ENCODE peak calls at places on chromosomes 1 and 21, in five cellular contexts. One of them, this sample, is unnamed.

GRCh38 chr1:3170566-3171453 is 101.8 kb downstream of the PRDM16 start:
- DNase-seq in psoas muscle: peak; percentile 56
- DNase-seq in pancreas: peak; percentile 94
- DNase-seq in GM23338: no peak
- DNase-seq in brain microvascular endothelial cell: peak; percentile 31
- DNase-seq in this sample: peak; percentile 79

GRCh38 chr1:43306688-43307457 is 6.1 kb downstream of the TIE1 start:
- DNase-seq in brain microvascular endothelial cell: no peak
- DNase-seq in psoas muscle: no peak
- DNase-seq in GM23338: no peak
- DNase-seq in pancreas: no peak
- DNase-seq in this sample: peak; percentile 49

GRCh38 chr1:50232271-50232670 is 123.6 kb downstream of the ELAVL4 start:
- DNase-seq in GM23338: no peak
- DNase-seq in pancreas: no peak
- DNase-seq in psoas muscle: no peak
- DNase-seq in brain microvascular endothelial cell: no peak
- DNase-seq in this sample: no peak

GRCh38 chr1:221845650-221846371 is 103.9 kb upstream of the DUSP10 start:
- DNase-seq in GM23338: no peak
- DNase-seq in brain microvascular endothelial cell: peak; percentile 68
- DNase-seq in pancreas: peak; percentile 64
- DNase-seq in psoas muscle: peak; percentile 39
- DNase-seq in this sample: no peak

GRCh38 chr21:44984428-44984791 is 44.6 kb downstream of the SLX9 start:
- DNase-seq in GM23338: no peak
- DNase-seq in pancreas: no peak
- DNase-seq in psoas muscle: no peak
- DNase-seq in brain microvascular endothelial cell: no peak
- DNase-seq in this sample: peak; percentile 43

GRCh38 chr1:70156529-70157120 is 48.8 kb downstream of the LRRC40 start:
- DNase-seq in GM23338: no peak
- DNase-seq in pancreas: no peak
- DNase-seq in brain microvascular endothelial cell: peak; percentile 58
- DNase-seq in psoas muscle: no peak
- DNase-seq in this sample: no peak

GRCh38 chr1:112516141-112516540 is 7.4 kb downstream of the WNT2B start:
- DNase-seq in GM23338: no peak
- DNase-seq in brain microvascular endothelial cell: no peak
- DNase-seq in pancreas: no peak
- DNase-seq in psoas muscle: no peak
- DNase-seq in this sample: no peak

GRCh38 chr1:182069028-182069466 is 7.5 kb upstream of the ZNF648 start:
- DNase-seq in psoas muscle: peak; percentile 51
- DNase-seq in GM23338: peak; percentile 89
- DNase-seq in pancreas: peak; percentile 85
- DNase-seq in brain microvascular endothelial cell: no peak
- DNase-seq in this sample: peak; percentile 74

GRCh38 chr1:225855503-225856285 is 26.5 kb downstream of the TMEM63A start:
- DNase-seq in pancreas: no peak
- DNase-seq in psoas muscle: no peak
- DNase-seq in GM23338: no peak
- DNase-seq in brain microvascular endothelial cell: no peak
- DNase-seq in this sample: peak; percentile 13

GRCh38 chr1:109163549-109163948 is 49.6 kb downstream of the ELAPOR1 start:
- DNase-seq in GM23338: no peak
- DNase-seq in psoas muscle: no peak
- DNase-seq in brain microvascular endothelial cell: no peak
- DNase-seq in pancreas: no peak
- DNase-seq in this sample: no peak

GRCh38 chr1:203051841-203052324 is 25.6 kb downstream of the PPFIA4 start:
- DNase-seq in psoas muscle: peak; percentile 69
- DNase-seq in pancreas: no peak
- DNase-seq in brain microvascular endothelial cell: no peak
- DNase-seq in GM23338: no peak
- DNase-seq in this sample: no peak

GRCh38 chr1:2602311-2602835 is 15.8 kb downstream of the PRXL2B start:
- DNase-seq in psoas muscle: no peak
- DNase-seq in pancreas: no peak
- DNase-seq in GM23338: no peak
- DNase-seq in brain microvascular endothelial cell: no peak
- DNase-seq in this sample: no peak

GRCh38 chr1:31771891-31772668 is 7.9 kb upstream of the ADGRB2 start:
- DNase-seq in pancreas: no peak
- DNase-seq in brain microvascular endothelial cell: no peak
- DNase-seq in GM23338: no peak
- DNase-seq in psoas muscle: no peak
- DNase-seq in this sample: no peak

GRCh38 chr1:59846209-59846894 is 31.6 kb downstream of the HOOK1 start:
- DNase-seq in GM23338: no peak
- DNase-seq in brain microvascular endothelial cell: no peak
- DNase-seq in psoas muscle: no peak
- DNase-seq in pancreas: no peak
- DNase-seq in this sample: no peak

DNA sequence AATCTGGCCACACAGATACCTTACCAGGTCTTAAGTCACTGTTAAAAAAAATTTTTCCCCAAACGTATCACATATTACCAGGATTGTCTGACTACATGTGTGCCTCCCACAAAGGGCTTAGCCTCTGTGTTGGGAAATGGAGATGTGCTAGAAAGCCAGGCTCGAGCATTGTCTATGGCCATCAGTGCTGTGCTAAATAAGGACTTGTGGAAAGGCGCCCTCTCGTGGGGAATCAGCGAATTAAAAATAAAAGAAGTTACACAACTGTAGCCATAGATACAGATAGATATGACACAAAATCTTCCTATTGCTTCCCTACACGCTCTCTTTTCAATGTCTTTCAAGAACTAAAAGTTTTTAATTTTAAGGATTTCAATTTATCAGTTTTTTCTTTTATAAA is 47.5 kb upstream of the CRNN start:
- DNase-seq in brain microvascular endothelial cell: peak; percentile 66
- DNase-seq in pancreas: peak; percentile 43
- DNase-seq in GM23338: peak; percentile 84
- DNase-seq in psoas muscle: no peak
- DNase-seq in this sample: no peak
- TF ChIP-seq CTCF in brain microvascular endothelial cell: peak; percentile 72
- TF ChIP-seq CTCF in pancreas: peak; percentile 19
- TF ChIP-seq CTCF in GM23338: peak; percentile 74
- TF ChIP-seq CTCF in psoas muscle: peak; percentile 32
- TF ChIP-seq CTCF in this sample: peak; percentile 58

DNA sequence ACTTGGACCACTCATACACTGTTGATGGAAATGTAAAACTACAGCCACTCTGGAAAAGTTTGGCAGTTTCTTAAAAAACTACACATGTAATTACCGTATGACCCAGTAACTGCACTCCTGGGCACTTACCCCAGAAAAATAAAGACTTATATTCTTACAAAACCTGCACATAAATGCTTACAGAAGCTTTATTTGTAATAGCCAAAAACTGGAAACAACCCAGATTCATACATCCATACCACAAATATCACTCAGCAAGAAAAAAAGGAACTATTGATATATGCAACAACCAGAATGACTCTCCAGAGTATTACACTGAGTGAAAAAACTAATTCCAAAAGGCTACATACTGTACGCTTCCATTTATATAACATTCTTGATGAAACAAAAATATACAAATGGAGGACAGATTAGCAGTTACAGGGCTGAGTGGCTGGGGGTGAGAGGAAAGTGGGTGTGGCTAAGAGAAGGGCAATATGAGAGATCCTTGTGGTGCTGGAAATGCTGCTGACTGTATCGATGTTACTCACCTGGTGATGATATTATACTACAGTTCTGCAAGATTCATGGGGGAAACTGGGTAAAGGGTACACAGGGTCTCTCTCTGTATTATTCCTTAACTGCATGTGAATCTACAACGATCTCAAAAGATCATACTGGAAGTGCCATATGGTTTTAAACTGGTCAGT is 96.0 kb upstream of the GNG4 start:
- DNase-seq in pancreas: no peak
- DNase-seq in GM23338: no peak
- DNase-seq in brain microvascular endothelial cell: no peak
- DNase-seq in psoas muscle: no peak
- DNase-seq in this sample: no peak
- H3K36me3 ChIP-seq in pancreas: no peaks in the 10 kb centered on the region
- H3K36me3 ChIP-seq in GM23338: no peaks in the 10 kb centered on the region
- H3K36me3 ChIP-seq in brain microvascular endothelial cell: no peaks in the 10 kb centered on the region
- H3K36me3 ChIP-seq in psoas muscle: peaks cover 2% of the 10 kb centered on the region
- H3K36me3 ChIP-seq in this sample: peaks cover 95% of the 10 kb centered on the region

DNA sequence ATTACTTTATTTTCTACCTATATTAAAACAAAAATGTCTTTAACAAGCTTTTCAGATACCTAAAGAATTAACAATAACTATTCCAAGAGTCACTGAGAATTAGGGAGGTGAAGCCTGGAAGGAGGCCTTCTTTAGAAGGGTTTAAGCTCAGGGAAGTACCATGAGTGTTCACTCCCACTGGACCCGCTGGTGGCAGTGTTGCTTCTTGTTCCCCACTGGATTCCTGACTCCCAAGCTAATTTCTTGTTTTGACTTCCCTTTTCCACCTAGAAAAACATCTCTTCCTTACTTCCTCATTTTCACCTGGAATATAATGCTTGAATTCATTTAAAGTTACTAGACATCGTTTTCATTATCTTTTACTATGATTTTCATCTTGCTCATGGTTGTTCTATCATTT is 264.2 kb downstream of the HMCN1 start:
- DNase-seq in GM23338: peak; percentile 13
- DNase-seq in brain microvascular endothelial cell: no peak
- DNase-seq in psoas muscle: peak; percentile 12
- DNase-seq in pancreas: no peak
- DNase-seq in this sample: no peak
- TF ChIP-seq CTCF in GM23338: no peak
- TF ChIP-seq CTCF in brain microvascular endothelial cell: peak; percentile 32
- TF ChIP-seq CTCF in psoas muscle: no peak
- TF ChIP-seq CTCF in pancreas: no peak
- TF ChIP-seq CTCF in this sample: no peak

GRCh38 chr1:162626733-162627132 is 5.5 kb upstream of the DDR2 start:
- DNase-seq in pancreas: no peak
- DNase-seq in GM23338: no peak
- DNase-seq in brain microvascular endothelial cell: no peak
- DNase-seq in psoas muscle: no peak
- DNase-seq in this sample: no peak

GRCh38 chr1:162629077-162629637 is 3.1 kb upstream of the DDR2 start:
- DNase-seq in pancreas: no peak
- DNase-seq in GM23338: no peak
- DNase-seq in brain microvascular endothelial cell: no peak
- DNase-seq in psoas muscle: no peak
- DNase-seq in this sample: no peak

GRCh38 chr1:162625624-162626023 is 6.6 kb upstream of the DDR2 start:
- DNase-seq in pancreas: no peak
- DNase-seq in GM23338: no peak
- DNase-seq in brain microvascular endothelial cell: no peak
- DNase-seq in psoas muscle: no peak
- DNase-seq in this sample: no peak

GRCh38 chr1:162627662-162628296 is 4.5 kb upstream of the DDR2 start:
- DNase-seq in GM23338: peak; percentile 70
- DNase-seq in brain microvascular endothelial cell: peak; percentile 34
- DNase-seq in pancreas: no peak
- DNase-seq in psoas muscle: no peak
- DNase-seq in this sample: no peak

DNA sequence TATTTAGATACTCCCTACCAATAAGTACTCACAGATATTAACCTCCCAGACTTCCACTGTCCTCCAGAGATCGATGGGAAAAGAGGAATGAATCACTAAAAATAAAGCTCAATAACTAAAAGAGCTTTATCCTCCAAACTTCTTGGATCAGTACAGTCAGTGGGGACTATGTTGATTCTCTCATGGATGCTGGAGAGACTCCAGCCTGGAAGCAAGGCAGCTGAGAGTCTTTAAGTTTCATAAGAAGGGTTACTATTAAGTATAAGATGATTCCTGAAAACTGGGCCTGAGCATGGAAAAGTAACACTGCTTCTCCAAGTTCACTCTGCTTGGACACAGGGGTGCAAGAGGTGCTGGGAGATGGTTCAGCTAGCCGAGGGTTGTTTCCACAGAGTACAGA is 6.2 kb upstream of the DDR2 start:
- DNase-seq in pancreas: no peak
- DNase-seq in GM23338: no peak
- DNase-seq in psoas muscle: no peak
- DNase-seq in brain microvascular endothelial cell: no peak
- DNase-seq in this sample: no peak
- H3K36me3 ChIP-seq in pancreas: no peaks in the 10 kb centered on the region
- H3K36me3 ChIP-seq in GM23338: no peaks in the 10 kb centered on the region
- H3K36me3 ChIP-seq in psoas muscle: no peaks in the 10 kb centered on the region
- H3K36me3 ChIP-seq in brain microvascular endothelial cell: no peaks in the 10 kb centered on the region
- H3K36me3 ChIP-seq in this sample: no peaks in the 10 kb centered on the region

GRCh38 chr1:28792644-28793121 is 19.3 kb upstream of the OPRD1 start:
- DNase-seq in brain microvascular endothelial cell: no peak
- DNase-seq in psoas muscle: no peak
- DNase-seq in pancreas: no peak
- DNase-seq in GM23338: peak; percentile 31
- DNase-seq in this sample: no peak
- TF ChIP-seq CTCF in brain microvascular endothelial cell: peak; percentile 29
- TF ChIP-seq CTCF in psoas muscle: no peak
- TF ChIP-seq CTCF in pancreas: no peak
- TF ChIP-seq CTCF in GM23338: no peak
- TF ChIP-seq CTCF in this sample: no peak

DNA sequence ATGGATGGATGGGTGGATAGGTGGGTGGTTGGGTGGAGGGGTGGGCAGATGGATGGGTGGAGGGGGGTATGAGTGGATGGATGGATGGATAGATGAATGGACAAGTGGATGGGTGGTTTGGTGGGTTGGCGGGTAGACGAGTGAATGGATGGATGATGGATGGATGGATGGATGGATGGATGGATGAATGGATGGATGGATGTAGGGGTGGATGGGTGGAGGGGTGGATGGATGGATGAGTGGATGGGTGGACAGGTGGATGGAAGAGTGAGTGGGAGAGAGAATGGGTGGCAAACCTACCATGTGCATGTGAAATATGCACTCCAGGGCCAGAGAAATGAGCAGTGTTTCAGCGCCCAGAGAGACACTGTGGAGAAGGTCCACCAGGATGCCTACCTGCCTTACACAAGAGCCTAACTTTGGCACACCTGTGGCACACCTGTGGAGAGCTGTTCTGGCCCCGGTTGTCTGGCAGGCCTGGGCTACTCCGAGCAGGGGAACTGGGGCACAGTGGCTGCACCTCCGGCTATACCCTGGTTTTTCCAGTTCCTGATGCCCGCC is 12.8 kb downstream of the EPHA2 start:
- DNase-seq in brain microvascular endothelial cell: no peak
- DNase-seq in GM23338: no peak
- DNase-seq in psoas muscle: no peak
- DNase-seq in pancreas: no peak
- DNase-seq in this sample: no peak
- H3K36me3 ChIP-seq in brain microvascular endothelial cell: peaks cover 77% of the 10 kb centered on the region
- H3K36me3 ChIP-seq in GM23338: peaks cover 6% of the 10 kb centered on the region
- H3K36me3 ChIP-seq in psoas muscle: no peaks in the 10 kb centered on the region
- H3K36me3 ChIP-seq in pancreas: peaks cover 6% of the 10 kb centered on the region
- H3K36me3 ChIP-seq in this sample: peaks cover 19% of the 10 kb centered on the region

This sample was measured in lower lobe of right lung.